ENCODE peak calls at places on chromosome 16, in eight cellular contexts. J is stimulated activated CD4-positive, alpha-beta T cell treated with anti-CD3 and anti-CD28 coated beads, Interleukin-1b, Interleukin-23, amount 100 ng/mL, for 1 hour; H is ACHN; F is activated effector memory CD4-positive, alpha-beta T cell treated with anti-CD3 and anti-CD28 coated beads, Interleukin-2, amount 50 U/mL, for 16 hours; M is DMS79; Y is aorta; Z is frontal cortex; N is EL. U is an unnamed sample.

GRCh38 chr16:50326835-50327465 is 41.8 kb downstream of the BRD7 start:
- DNase-seq in Y (no peak), F (peak; percentile 77), N (peak; percentile 25), M (no peak), Z (no peak), J (no peak), H (peak; percentile 36), U (no peak)

GRCh38 chr16:31216552-31217530 is at the start of gene PYDC1:
- DNase-seq in Z (no peak), F (no peak), H (no peak), J (no peak), N (no peak), Y (no peak), M (no peak), U (no peak)

GRCh38 chr16:70715113-70715711 is 29.4 kb upstream of the MTSS2 start:
- DNase-seq in N (peak; percentile 100), J (no peak), Y (peak; percentile 95), Z (peak; percentile 72), F (no peak), M (peak; percentile 64), H (peak; percentile 100), U (peak; percentile 98)

GRCh38 chr16:84356591-84357116 is 11.7 kb upstream of the ATP2C2 start:
- DNase-seq in Y (no peak), J (no peak), N (peak; percentile 15), M (no peak), Z (peak; percentile 61), F (no peak), H (no peak), U (no peak)

GRCh38 chr16:84851192-84852127 is 31.7 kb downstream of the CRISPLD2 start:
- DNase-seq in N (peak; percentile 100), Y (no peak), M (peak; percentile 71), J (no peak), H (peak; percentile 100), Z (no peak), F (no peak), U (peak; percentile 94)

GRCh38 chr16:65353183-65353582 is 231.3 kb upstream of the CDH11 start:
- DNase-seq in Z (no peak), J (no peak), N (no peak), M (no peak), Y (no peak), F (no peak), H (no peak), U (no peak)

GRCh38 chr16:86986136-86986535 is 331.1 kb downstream of the C16orf95 start:
- DNase-seq in F (no peak), N (no peak), Z (no peak), J (no peak), Y (no peak), H (no peak), M (no peak), U (no peak)

GRCh38 chr16:89721644-89722391 is 481 bp downstream of the ZNF276 start:
- DNase-seq in M (no peak), F (peak; percentile 96), Z (no peak), N (peak; percentile 54), H (peak; percentile 75), Y (peak; percentile 84), J (no peak), U (peak; percentile 54)

GRCh38 chr16:17723735-17724134 is 253.0 kb upstream of the XYLT1 start:
- DNase-seq in F (no peak), Y (no peak), N (peak; percentile 1), Z (no peak), M (no peak), H (no peak), J (no peak), U (no peak)

GRCh38 chr16:27764869-27765675 is 215.1 kb downstream of the KATNIP start:
- DNase-seq in Z (no peak), Y (no peak), J (no peak), F (no peak), N (no peak), M (no peak), H (no peak), U (no peak)

GRCh38 chr16:82763371-82763770 is 136.6 kb downstream of the CDH13 start:
- DNase-seq in N (no peak), H (no peak), M (no peak), Z (no peak), Y (no peak), F (no peak), J (no peak), U (no peak)

GRCh38 chr16:11273721-11274324 is 394 bp upstream of the PRM3 start:
- DNase-seq in Y (no peak), H (no peak), Z (no peak), N (no peak), J (no peak), M (peak; percentile 5), F (no peak), U (peak; percentile 30)

GRCh38 chr16:57106767-57107166 is 14.4 kb downstream of the CPNE2 start:
- DNase-seq in N (peak; percentile 24), J (no peak), H (no peak), Y (no peak), M (no peak), F (no peak), Z (no peak), U (no peak)

GRCh38 chr16:81366316-81366932 is 51.7 kb downstream of the GAN start:
- DNase-seq in M (no peak), F (no peak), Y (no peak), H (peak; percentile 60), J (no peak), N (peak; percentile 55), Z (peak; percentile 51), U (peak; percentile 43)

GRCh38 chr16:85252014-85252413 is 139.7 kb upstream of the CIBAR2 start:
- DNase-seq in Z (no peak), N (no peak), Y (no peak), J (no peak), M (no peak), F (no peak), H (no peak), U (no peak)

GRCh38 chr16:22977294-22977697 is 163.3 kb downstream of the HS3ST2 start:
- DNase-seq in Y (no peak), J (no peak), Z (no peak), N (no peak), F (no peak), H (peak; percentile 10), M (no peak), U (no peak)

GRCh38 chr16:26599786-26600107 is 467.0 kb upstream of the C16orf82 start:
- DNase-seq in Y (no peak), N (no peak), M (no peak), Z (no peak), H (no peak), F (no peak), J (no peak), U (no peak)

GRCh38 chr16:4350787-4351659 is at the start of gene PAM16:
- DNase-seq in J (peak; percentile 98), N (peak; percentile 94), M (peak; percentile 75), H (peak; percentile 97), F (peak; percentile 99), Z (peak; percentile 97), Y (peak; percentile 98), U (peak; percentile 91)

GRCh38 chr16:83725313-83725712 is 82.5 kb upstream of the HSBP1 start:
- DNase-seq in J (no peak), M (no peak), F (no peak), Z (no peak), H (no peak), Y (no peak), N (no peak), U (no peak)

GRCh38 chr16:84482001-84482891 is 22.2 kb downstream of the MEAK7 start:
- DNase-seq in N (no peak), F (no peak), Y (no peak), Z (no peak), M (no peak), H (no peak), J (no peak), U (no peak)

GRCh38 chr16:15948532-15949209 is 745 bp upstream of the ABCC1 start:
- DNase-seq in Y (no peak), M (no peak), J (no peak), F (no peak), N (no peak), H (no peak), Z (no peak), U (no peak)

GRCh38 chr16:26382607-26383006 is 684.1 kb upstream of the C16orf82 start:
- DNase-seq in J (no peak), Y (no peak), Z (no peak), F (no peak), H (no peak), M (no peak), N (no peak), U (no peak)

GRCh38 chr16:15601212-15601879 is 41.6 kb downstream of the MARF1 start:
- DNase-seq in Z (no peak), M (no peak), F (no peak), J (no peak), Y (no peak), N (no peak), H (no peak), U (no peak)

GRCh38 chr16:81556715-81557284 is 112.2 kb downstream of the CMIP start:
- DNase-seq in H (no peak), N (peak; percentile 34), F (no peak), M (no peak), Z (no peak), J (no peak), Y (no peak), U (no peak)

GRCh38 chr16:19804538-19805323 is 79.9 kb downstream of the GPRC5B start:
- DNase-seq in J (no peak), Y (peak; percentile 81), Z (no peak), M (peak; percentile 93), H (no peak), F (peak; percentile 70), N (no peak), U (no peak)

GRCh38 chr16:3058173-3059030 is 7.0 kb upstream of the IL32 start:
- DNase-seq in Y (peak; percentile 72), Z (no peak), J (no peak), H (peak; percentile 71), F (peak; percentile 86), M (no peak), N (peak; percentile 41), U (peak; percentile 37)

GRCh38 chr16:65754799-65755691 is 611.4 kb upstream of the CDH5 start:
- DNase-seq in Z (no peak), N (peak; percentile 6), M (no peak), J (no peak), H (no peak), F (no peak), Y (no peak), U (no peak)

GRCh38 chr16:66899310-66899944 is 19.1 kb downstream of the PDP2 start:
- DNase-seq in F (no peak), Y (no peak), H (peak; percentile 43), Z (no peak), N (no peak), J (no peak), M (no peak), U (no peak)

GRCh38 chr16:1152651-1153259 is at the start of gene CACNA1H:
- DNase-seq in Y (no peak), N (no peak), J (peak; percentile 33), F (peak; percentile 84), M (no peak), Z (peak; percentile 89), H (no peak), U (peak; percentile 56)

GRCh38 chr16:1993731-1994131 is 4.0 kb downstream of the SYNGR3 start:
- DNase-seq in H (peak; percentile 77), N (no peak), M (no peak), J (no peak), Y (no peak), F (no peak), Z (no peak), U (no peak)

GRCh38 chr16:79047337-79047736 is 553.2 kb downstream of the MAF start:
- DNase-seq in M (no peak), N (no peak), J (no peak), Z (no peak), Y (no peak), F (no peak), H (peak; percentile 5), U (no peak)

GRCh38 chr16:17676171-17676570 is 205.4 kb upstream of the XYLT1 start:
- DNase-seq in F (no peak), M (no peak), J (no peak), N (no peak), Y (no peak), H (no peak), Z (no peak), U (no peak)

GRCh38 chr16:67774457-67774853 is 31.9 kb downstream of the RANBP10 start:
- DNase-seq in M (no peak), Z (no peak), N (no peak), H (no peak), Y (no peak), J (no peak), F (no peak), U (no peak)

GRCh38 chr16:59478806-59479205 is 744.7 kb upstream of the GOT2 start:
- DNase-seq in Y (no peak), N (no peak), M (no peak), J (no peak), F (no peak), H (no peak), Z (no peak), U (no peak)

U was measured in HTR-8/SVneo.